ENCODE peak calls at places on chromosome 2, in seven cellular contexts. One of them, this sample, is unnamed.

GRCh38 chr2:106108351-106108750 is 85.8 kb downstream of the UXS1 start:
- DNase-seq in B cell: no peak
- DNase-seq in fibroblast of pulmonary artery: peak
- DNase-seq in stimulated activated CD4-positive, alpha-beta T cell treated with anti-CD3 and anti-CD28 coated beads, Interleukin-1b, Interleukin-23, amount 100 ng/mL, for 48 hours: no peak
- DNase-seq in EL: peak
- DNase-seq in EH: peak
- DNase-seq in ascending aorta: no peak
- DNase-seq in this sample: peak

GRCh38 chr2:195573314-195573713 is 83.7 kb upstream of the SLC39A10 start:
- DNase-seq in B cell: no peak
- DNase-seq in fibroblast of pulmonary artery: no peak
- DNase-seq in stimulated activated CD4-positive, alpha-beta T cell treated with anti-CD3 and anti-CD28 coated beads, Interleukin-1b, Interleukin-23, amount 100 ng/mL, for 48 hours: no peak
- DNase-seq in EL: no peak
- DNase-seq in EH: peak
- DNase-seq in ascending aorta: no peak
- DNase-seq in this sample: no peak

GRCh38 chr2:200747668-200748618 is 63.8 kb upstream of the BZW1 start:
- DNase-seq in B cell: no peak
- DNase-seq in fibroblast of pulmonary artery: peak
- DNase-seq in stimulated activated CD4-positive, alpha-beta T cell treated with anti-CD3 and anti-CD28 coated beads, Interleukin-1b, Interleukin-23, amount 100 ng/mL, for 48 hours: no peak
- DNase-seq in EL: peak
- DNase-seq in EH: peak
- DNase-seq in ascending aorta: no peak
- DNase-seq in this sample: peak

GRCh38 chr2:33115196-33115595 is 168.4 kb downstream of the LTBP1 start:
- DNase-seq in B cell: no peak
- DNase-seq in fibroblast of pulmonary artery: no peak
- DNase-seq in stimulated activated CD4-positive, alpha-beta T cell treated with anti-CD3 and anti-CD28 coated beads, Interleukin-1b, Interleukin-23, amount 100 ng/mL, for 48 hours: no peak
- DNase-seq in EL: no peak
- DNase-seq in EH: no peak
- DNase-seq in ascending aorta: no peak
- DNase-seq in this sample: peak

GRCh38 chr2:196249171-196249570 is 77.8 kb upstream of the STK17B start:
- DNase-seq in B cell: no peak
- DNase-seq in fibroblast of pulmonary artery: no peak
- DNase-seq in stimulated activated CD4-positive, alpha-beta T cell treated with anti-CD3 and anti-CD28 coated beads, Interleukin-1b, Interleukin-23, amount 100 ng/mL, for 48 hours: no peak
- DNase-seq in EL: peak
- DNase-seq in EH: peak
- DNase-seq in ascending aorta: no peak
- DNase-seq in this sample: no peak

GRCh38 chr2:241492174-241492565 is 16.2 kb downstream of the STK25 start:
- DNase-seq in B cell: no peak
- DNase-seq in fibroblast of pulmonary artery: no peak
- DNase-seq in stimulated activated CD4-positive, alpha-beta T cell treated with anti-CD3 and anti-CD28 coated beads, Interleukin-1b, Interleukin-23, amount 100 ng/mL, for 48 hours: no peak
- DNase-seq in EL: no peak
- DNase-seq in EH: no peak
- DNase-seq in ascending aorta: no peak
- DNase-seq in this sample: no peak

GRCh38 chr2:64439194-64439593 is 14.8 kb upstream of the LGALSL start:
- DNase-seq in B cell: no peak
- DNase-seq in fibroblast of pulmonary artery: no peak
- DNase-seq in stimulated activated CD4-positive, alpha-beta T cell treated with anti-CD3 and anti-CD28 coated beads, Interleukin-1b, Interleukin-23, amount 100 ng/mL, for 48 hours: no peak
- DNase-seq in EL: no peak
- DNase-seq in EH: no peak
- DNase-seq in ascending aorta: no peak
- DNase-seq in this sample: no peak

GRCh38 chr2:233267516-233268245 is 16.2 kb downstream of the ATG16L1 start:
- DNase-seq in B cell: peak
- DNase-seq in fibroblast of pulmonary artery: no peak
- DNase-seq in stimulated activated CD4-positive, alpha-beta T cell treated with anti-CD3 and anti-CD28 coated beads, Interleukin-1b, Interleukin-23, amount 100 ng/mL, for 48 hours: peak
- DNase-seq in EL: no peak
- DNase-seq in EH: no peak
- DNase-seq in ascending aorta: peak
- DNase-seq in this sample: no peak

GRCh38 chr2:181463573-181463972 is 6.4 kb downstream of the ITGA4 start:
- DNase-seq in B cell: no peak
- DNase-seq in fibroblast of pulmonary artery: no peak
- DNase-seq in stimulated activated CD4-positive, alpha-beta T cell treated with anti-CD3 and anti-CD28 coated beads, Interleukin-1b, Interleukin-23, amount 100 ng/mL, for 48 hours: no peak
- DNase-seq in EL: no peak
- DNase-seq in EH: no peak
- DNase-seq in ascending aorta: no peak
- DNase-seq in this sample: no peak

GRCh38 chr2:26720322-26721166 is 28.0 kb downstream of the KCNK3 start:
- DNase-seq in B cell: no peak
- DNase-seq in fibroblast of pulmonary artery: peak
- DNase-seq in stimulated activated CD4-positive, alpha-beta T cell treated with anti-CD3 and anti-CD28 coated beads, Interleukin-1b, Interleukin-23, amount 100 ng/mL, for 48 hours: no peak
- DNase-seq in EL: peak
- DNase-seq in EH: peak
- DNase-seq in ascending aorta: peak
- DNase-seq in this sample: peak

GRCh38 chr2:64807417-64807816 is 153.7 kb upstream of the SERTAD2 start:
- DNase-seq in B cell: no peak
- DNase-seq in fibroblast of pulmonary artery: peak
- DNase-seq in stimulated activated CD4-positive, alpha-beta T cell treated with anti-CD3 and anti-CD28 coated beads, Interleukin-1b, Interleukin-23, amount 100 ng/mL, for 48 hours: peak
- DNase-seq in EL: peak
- DNase-seq in EH: peak
- DNase-seq in ascending aorta: peak
- DNase-seq in this sample: peak

GRCh38 chr2:100409975-100410647 is 7.4 kb downstream of the CHST10 start:
- DNase-seq in B cell: peak
- DNase-seq in fibroblast of pulmonary artery: no peak
- DNase-seq in stimulated activated CD4-positive, alpha-beta T cell treated with anti-CD3 and anti-CD28 coated beads, Interleukin-1b, Interleukin-23, amount 100 ng/mL, for 48 hours: no peak
- DNase-seq in EL: no peak
- DNase-seq in EH: no peak
- DNase-seq in ascending aorta: no peak
- DNase-seq in this sample: no peak

GRCh38 chr2:224078656-224079055 is 39.6 kb upstream of the SERPINE2 start:
- DNase-seq in B cell: no peak
- DNase-seq in fibroblast of pulmonary artery: no peak
- DNase-seq in stimulated activated CD4-positive, alpha-beta T cell treated with anti-CD3 and anti-CD28 coated beads, Interleukin-1b, Interleukin-23, amount 100 ng/mL, for 48 hours: no peak
- DNase-seq in EL: no peak
- DNase-seq in EH: no peak
- DNase-seq in ascending aorta: no peak
- DNase-seq in this sample: no peak

GRCh38 chr2:121333231-121333630 is 48.2 kb upstream of the TFCP2L1 start:
- DNase-seq in B cell: no peak
- DNase-seq in fibroblast of pulmonary artery: no peak
- DNase-seq in stimulated activated CD4-positive, alpha-beta T cell treated with anti-CD3 and anti-CD28 coated beads, Interleukin-1b, Interleukin-23, amount 100 ng/mL, for 48 hours: no peak
- DNase-seq in EL: no peak
- DNase-seq in EH: no peak
- DNase-seq in ascending aorta: no peak
- DNase-seq in this sample: no peak

GRCh38 chr2:12714391-12715221 is 2.1 kb upstream of the TRIB2 start:
- DNase-seq in B cell: no peak
- DNase-seq in fibroblast of pulmonary artery: peak
- DNase-seq in stimulated activated CD4-positive, alpha-beta T cell treated with anti-CD3 and anti-CD28 coated beads, Interleukin-1b, Interleukin-23, amount 100 ng/mL, for 48 hours: no peak
- DNase-seq in EL: peak
- DNase-seq in EH: peak
- DNase-seq in ascending aorta: no peak
- DNase-seq in this sample: peak

GRCh38 chr2:62489162-62489561 is 16.8 kb downstream of the TMEM17 start:
- DNase-seq in B cell: no peak
- DNase-seq in fibroblast of pulmonary artery: peak
- DNase-seq in stimulated activated CD4-positive, alpha-beta T cell treated with anti-CD3 and anti-CD28 coated beads, Interleukin-1b, Interleukin-23, amount 100 ng/mL, for 48 hours: no peak
- DNase-seq in EL: peak
- DNase-seq in EH: peak
- DNase-seq in ascending aorta: no peak
- DNase-seq in this sample: peak

This sample was measured in iris pigment epithelial cell.